ENCODE peak calls at places on chromosomes 16 and 17, in six cellular contexts. I, G, S, B, N and J are unnamed samples.

GRCh38 chr17:31226950-31227349 is 70.1 kb downstream of the OMG start:
- DNase-seq in I (no peak), G (no peak), S (no peak), B (no peak), N (no peak), J (no peak)

GRCh38 chr17:72134560-72135399 is 14.0 kb downstream of the SOX9 start:
- DNase-seq in I (peak; percentile 35), G (no peak), S (no peak), B (no peak), N (no peak), J (no peak)

GRCh38 chr17:72439893-72440502 is 319.2 kb downstream of the SOX9 start:
- DNase-seq in I (no peak), G (no peak), S (no peak), B (no peak), N (no peak), J (no peak)

GRCh38 chr17:11948791-11949190 is 48.5 kb downstream of the ZNF18 start:
- DNase-seq in I (peak; percentile 65), G (peak; percentile 34), S (no peak), B (peak; percentile 78), N (no peak), J (peak; percentile 10)

GRCh38 chr16:8832383-8833100 is 34.9 kb downstream of the PMM2 start:
- DNase-seq in I (no peak), G (no peak), S (no peak), B (no peak), N (peak; percentile 86), J (no peak)

GRCh38 chr17:7496470-7497227 is 12.5 kb downstream of the POLR2A start:
- DNase-seq in I (no peak), G (no peak), S (no peak), B (no peak), N (no peak), J (no peak)

GRCh38 chr16:3998793-3999478 is 117.3 kb downstream of the ADCY9 start:
- DNase-seq in I (peak; percentile 68), G (no peak), S (no peak), B (no peak), N (no peak), J (no peak)

GRCh38 chr17:7405882-7406825 is 1.5 kb upstream of the NLGN2 start:
- DNase-seq in I (no peak), G (no peak), S (no peak), B (no peak), N (no peak), J (no peak)

GRCh38 chr17:82373731-82374625 is 2.4 kb downstream of the UTS2R start:
- DNase-seq in I (no peak), G (no peak), S (no peak), B (no peak), N (no peak), J (no peak)

GRCh38 chr16:29761882-29762281 is 16.1 kb upstream of the C16orf54 start:
- DNase-seq in I (no peak), G (no peak), S (no peak), B (no peak), N (no peak), J (no peak)

GRCh38 chr17:1481736-1482135 is 10.8 kb downstream of the MYO1C start:
- DNase-seq in I (no peak), G (no peak), S (no peak), B (no peak), N (no peak), J (no peak)

GRCh38 chr17:14307560-14308024 is 6.7 kb downstream of the HS3ST3B1 start:
- DNase-seq in I (peak; percentile 89), G (peak; percentile 56), S (no peak), B (peak; percentile 67), N (no peak), J (no peak)

GRCh38 chr16:75105306-75106061 is 11.1 kb downstream of the LDHD start:
- DNase-seq in I (peak; percentile 23), G (no peak), S (no peak), B (no peak), N (peak; percentile 91), J (no peak)

GRCh38 chr17:17844500-17844899 is 7.7 kb upstream of the SREBF1 start:
- DNase-seq in I (no peak), G (no peak), S (no peak), B (no peak), N (no peak), J (no peak)

GRCh38 chr17:2081564-2081963 is 26.7 kb downstream of the HIC1 start:
- DNase-seq in I (peak; percentile 60), G (no peak), S (no peak), B (no peak), N (no peak), J (no peak)

GRCh38 chr16:88522276-88522949 is 47.8 kb upstream of the ZC3H18 start:
- DNase-seq in I (no peak), G (no peak), S (no peak), B (no peak), N (no peak), J (no peak)

GRCh38 chr17:50507871-50508572 is at the start of gene MYCBPAP:
- DNase-seq in I (peak; percentile 73), G (no peak), S (peak; percentile 88), B (no peak), N (peak; percentile 56), J (peak; percentile 52)

GRCh38 chr16:80466024-80466986 is 74.5 kb upstream of the DYNLRB2 start:
- DNase-seq in I (peak; percentile 46), G (no peak), S (peak; percentile 80), B (peak; percentile 35), N (peak; percentile 45), J (peak; percentile 11)

GRCh38 chr17:77375917-77376651 is 235.3 kb downstream of the SEC14L1 start:
- DNase-seq in I (peak; percentile 82), G (peak; percentile 55), S (peak; percentile 57), B (peak; percentile 59), N (no peak), J (no peak)

GRCh38 chr16:79845006-79845733 is 244.6 kb upstream of the MAF start:
- DNase-seq in I (no peak), G (no peak), S (no peak), B (no peak), N (no peak), J (no peak)

GRCh38 chr17:29588561-29589411 is 662 bp downstream of the GIT1 start:
- DNase-seq in I (no peak), G (no peak), S (no peak), B (no peak), N (peak; percentile 21), J (no peak)

DNA sequence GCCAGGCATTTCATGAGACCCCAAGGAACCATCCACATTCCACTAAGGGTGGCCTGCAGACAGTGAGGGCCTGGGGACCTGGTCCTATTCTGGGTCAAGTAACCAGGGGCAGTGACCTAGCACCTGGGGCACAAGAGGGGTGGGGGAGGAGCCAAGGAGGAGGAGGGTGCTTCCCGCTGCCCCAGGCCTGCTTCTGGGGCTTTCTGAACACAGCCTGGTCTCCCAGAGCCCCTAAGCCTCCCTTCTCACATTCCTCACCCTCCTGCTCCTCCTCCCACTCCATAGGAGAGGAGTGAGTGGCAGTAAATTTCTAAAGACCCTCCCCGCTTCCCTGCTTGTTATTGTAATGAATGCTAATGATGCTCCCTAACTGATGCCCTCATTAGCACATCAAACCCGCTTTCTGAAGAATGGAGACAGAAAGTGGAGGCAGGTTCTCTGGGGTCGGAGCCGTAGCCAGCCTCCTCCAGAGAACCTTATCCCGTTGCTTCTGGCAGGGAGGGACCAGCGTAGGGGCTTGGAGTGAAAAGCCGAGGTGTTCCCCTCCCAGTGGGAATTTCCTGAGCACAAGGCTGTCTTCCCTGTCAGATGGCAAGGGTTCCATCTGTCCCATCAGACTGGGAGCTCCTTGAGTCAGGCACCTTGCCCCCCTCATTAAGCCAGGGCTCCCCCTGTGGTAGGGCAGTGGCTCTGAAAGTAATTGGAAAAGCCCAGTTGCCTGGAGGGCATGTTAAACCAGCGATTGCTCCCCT is 3.7 kb upstream of the SRCIN1 start:
- DNase-seq in I (no peak), G (no peak), S (no peak), B (no peak), N (no peak), J (no peak)
- TF ChIP-seq CTCF in I (no peak), G (no peak), S (no peak), B (peak; percentile 9), N (no peak), J (no peak)

GRCh38 chr16:69396187-69397061 is 10.6 kb upstream of the TERF2 start:
- DNase-seq in I (peak; percentile 97), G (peak; percentile 86), S (peak; percentile 77), B (peak; percentile 90), N (peak; percentile 93), J (peak; percentile 91)

GRCh38 chr16:69397821-69398521 is 12.2 kb upstream of the TERF2 start:
- DNase-seq in I (peak; percentile 82), G (peak; percentile 34), S (peak; percentile 32), B (peak; percentile 49), N (no peak), J (no peak)

GRCh38 chr16:69393898-69394849 is 8.4 kb upstream of the TERF2 start:
- DNase-seq in I (no peak), G (no peak), S (no peak), B (no peak), N (no peak), J (no peak)

GRCh38 chr16:69399361-69399760 is 13.6 kb upstream of the TERF2 start:
- DNase-seq in I (peak; percentile 48), G (no peak), S (no peak), B (no peak), N (no peak), J (no peak)

GRCh38 chr16:69395859-69396186 is 10.0 kb upstream of the TERF2 start:
- DNase-seq in I (no peak), G (no peak), S (no peak), B (no peak), N (no peak), J (no peak)
- TF ChIP-seq CTCF in I (no peak), G (no peak), S (no peak), B (no peak), N (no peak), J (no peak)

DNA sequence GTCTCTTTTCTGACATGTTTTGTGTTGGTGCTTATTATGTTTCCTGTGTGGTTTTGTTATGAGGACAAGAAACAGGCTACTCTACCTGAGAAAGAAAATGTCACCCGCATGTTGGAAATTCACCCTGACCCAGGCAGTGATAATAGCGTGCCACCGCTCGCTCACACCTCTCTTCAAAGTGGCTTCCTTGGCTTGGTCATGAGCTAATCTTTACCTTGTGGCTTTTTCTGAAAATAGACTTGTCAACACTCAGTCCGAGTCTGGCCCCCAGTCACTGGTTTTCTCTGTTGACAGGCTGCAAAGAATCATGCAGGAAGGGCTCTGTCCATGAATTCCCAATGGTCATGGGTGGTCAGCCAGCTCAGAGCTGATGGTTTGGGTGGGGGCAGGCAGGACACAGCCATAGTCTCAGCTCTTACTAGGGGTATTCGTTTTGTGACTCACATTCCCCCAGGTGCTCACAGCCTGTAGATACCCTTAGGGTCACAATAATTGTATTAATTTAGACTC is 121.3 kb upstream of the CACNG5 start:
- DNase-seq in I (no peak), G (no peak), S (no peak), B (no peak), N (no peak), J (no peak)
- TF ChIP-seq CTCF in I (no peak), G (no peak), S (no peak), B (no peak), N (no peak), J (no peak)

GRCh38 chr16:85422374-85423185 is 190.5 kb upstream of the GSE1 start:
- DNase-seq in I (no peak), G (no peak), S (peak; percentile 38), B (no peak), N (no peak), J (no peak)

GRCh38 chr16:85425061-85425662 is 188.0 kb upstream of the GSE1 start:
- DNase-seq in I (no peak), G (no peak), S (peak; percentile 2), B (no peak), N (no peak), J (no peak)

GRCh38 chr16:85424260-85425060 is 188.7 kb upstream of the GSE1 start:
- DNase-seq in I (no peak), G (no peak), S (peak; percentile 0), B (no peak), N (no peak), J (no peak)

GRCh38 chr16:85423186-85423550 is 190.0 kb upstream of the GSE1 start:
- DNase-seq in I (no peak), G (no peak), S (peak; percentile 3), B (no peak), N (no peak), J (no peak)

GRCh38 chr16:85423631-85424030 is 189.5 kb upstream of the GSE1 start:
- DNase-seq in I (no peak), G (no peak), S (peak; percentile 2), B (no peak), N (no peak), J (no peak)
- TF ChIP-seq CTCF in I (no peak), G (no peak), S (no peak), B (no peak), N (no peak), J (no peak)